ENCODE peak calls at places on chromosomes 7 and 10, in five cellular contexts. U, X, N, P and T are unnamed samples.

GRCh38 chr7:106792233-106792926 is 72.7 kb upstream of the PIK3CG start:
- DNase-seq in U (no peak), N (no peak), X (no peak), P (no peak), T (no peak)

GRCh38 chr7:93620864-93621263 is 46.3 kb upstream of the CALCR start:
- DNase-seq in P (no peak), X (no peak), N (no peak), U (no peak), T (no peak)

GRCh38 chr7:36598056-36598675 is 126.1 kb downstream of the AOAH start:
- DNase-seq in N (no peak), X (no peak), P (no peak), U (no peak), T (no peak)

GRCh38 chr10:45555789-45556188 is 116.8 kb downstream of the ZFAND4 start:
- DNase-seq in N (no peak), P (no peak), U (no peak), X (no peak), T (no peak)

GRCh38 chr10:61961278-61961677 is 59.8 kb downstream of the ARID5B start:
- DNase-seq in N (no peak), U (no peak), P (no peak), X (peak), T (no peak)

GRCh38 chr10:127904311-127904710 is 2.6 kb upstream of the PTPRE start:
- DNase-seq in X (no peak), U (no peak), P (no peak), N (no peak), T (no peak)

GRCh38 chr10:124005991-124006392 is 87.4 kb downstream of the CHST15 start:
- DNase-seq in X (no peak), U (no peak), P (no peak), N (no peak), T (no peak)

GRCh38 chr7:94394399-94395140 is at the start of gene COL1A2:
- DNase-seq in N (no peak), U (peak), P (no peak), X (no peak), T (no peak)

GRCh38 chr10:47366731-47367460 is 17.2 kb downstream of the ZNF488 start:
- DNase-seq in N (no peak), U (no peak), P (no peak), X (no peak), T (no peak)

GRCh38 chr10:13839430-13839986 is 252.7 kb downstream of the PRPF18 start:
- DNase-seq in U (no peak), N (no peak), X (no peak), P (no peak), T (no peak)

GRCh38 chr7:155789001-155789725 is 23.1 kb downstream of the SHH start:
- DNase-seq in X (no peak), P (no peak), N (no peak), U (peak), T (no peak)

GRCh38 chr7:152959610-152960009 is 200.1 kb downstream of the ACTR3B start:
- DNase-seq in X (no peak), N (no peak), P (no peak), U (no peak), T (no peak)

GRCh38 chr10:7111574-7111973 is 299.3 kb downstream of the SFMBT2 start:
- DNase-seq in X (no peak), U (no peak), P (no peak), N (no peak), T (no peak)

GRCh38 chr10:351770-352318 is 216.6 kb downstream of the ZMYND11 start:
- DNase-seq in P (no peak), N (no peak), U (no peak), X (peak), T (peak)

GRCh38 chr7:70660819-70661191 is 471.1 kb upstream of the GALNT17 start:
- DNase-seq in P (no peak), N (no peak), X (no peak), U (no peak), T (no peak)

GRCh38 chr7:5083291-5083690 is 37.6 kb downstream of the RBAK start:
- DNase-seq in U (peak), N (no peak), P (no peak), X (no peak), T (no peak)